ENCODE peak calls at places on chromosome 14, in ten cellular contexts. One of them, this sample, is unnamed.

GRCh38 chr14:76408877-76409276 is 32.9 kb downstream of the ESRRB start:
- DNase-seq in globus pallidus: no peak
- DNase-seq in fibroblast of gingiva: no peak
- DNase-seq in transverse colon: no peak
- DNase-seq in activated B cell treated with CpG ODN at 0.5 μM for 24 hours: no peak
- DNase-seq in G401: no peak
- DNase-seq in LoVo: no peak
- DNase-seq in SW480: no peak
- DNase-seq in stimulated activated naive CD4-positive, alpha-beta T cell: no peak
- DNase-seq in kidney epithelial cell: no peak
- DNase-seq in this sample: no peak

GRCh38 chr14:49942090-49942489 is 49.2 kb downstream of the ARF6 start:
- DNase-seq in globus pallidus: no peak
- DNase-seq in fibroblast of gingiva: peak; percentile 40
- DNase-seq in transverse colon: no peak
- DNase-seq in activated B cell treated with CpG ODN at 0.5 μM for 24 hours: no peak
- DNase-seq in G401: no peak
- DNase-seq in LoVo: no peak
- DNase-seq in SW480: no peak
- DNase-seq in stimulated activated naive CD4-positive, alpha-beta T cell: no peak
- DNase-seq in kidney epithelial cell: no peak
- DNase-seq in this sample: no peak

GRCh38 chr14:90453401-90453951 is 56.6 kb downstream of the CALM1 start:
- DNase-seq in globus pallidus: peak; percentile 63
- DNase-seq in fibroblast of gingiva: no peak
- DNase-seq in transverse colon: no peak
- DNase-seq in activated B cell treated with CpG ODN at 0.5 μM for 24 hours: no peak
- DNase-seq in G401: peak; percentile 89
- DNase-seq in LoVo: no peak
- DNase-seq in SW480: no peak
- DNase-seq in stimulated activated naive CD4-positive, alpha-beta T cell: no peak
- DNase-seq in kidney epithelial cell: no peak
- DNase-seq in this sample: peak; percentile 76

GRCh38 chr14:41548666-41549065 is 58.0 kb upstream of the LRFN5 start:
- DNase-seq in globus pallidus: no peak
- DNase-seq in fibroblast of gingiva: peak; percentile 36
- DNase-seq in transverse colon: no peak
- DNase-seq in activated B cell treated with CpG ODN at 0.5 μM for 24 hours: no peak
- DNase-seq in G401: no peak
- DNase-seq in LoVo: no peak
- DNase-seq in SW480: no peak
- DNase-seq in stimulated activated naive CD4-positive, alpha-beta T cell: no peak
- DNase-seq in kidney epithelial cell: no peak
- DNase-seq in this sample: no peak

GRCh38 chr14:29941401-29941800 is 13.8 kb upstream of the PRKD1 start:
- DNase-seq in globus pallidus: no peak
- DNase-seq in fibroblast of gingiva: no peak
- DNase-seq in transverse colon: no peak
- DNase-seq in activated B cell treated with CpG ODN at 0.5 μM for 24 hours: no peak
- DNase-seq in G401: no peak
- DNase-seq in LoVo: no peak
- DNase-seq in SW480: no peak
- DNase-seq in stimulated activated naive CD4-positive, alpha-beta T cell: no peak
- DNase-seq in kidney epithelial cell: no peak
- DNase-seq in this sample: no peak

GRCh38 chr14:40417777-40418401 is 985.7 kb upstream of the FBXO33 start:
- DNase-seq in globus pallidus: peak; percentile 28
- DNase-seq in fibroblast of gingiva: no peak
- DNase-seq in transverse colon: no peak
- DNase-seq in activated B cell treated with CpG ODN at 0.5 μM for 24 hours: no peak
- DNase-seq in G401: peak; percentile 4
- DNase-seq in LoVo: peak; percentile 41
- DNase-seq in SW480: peak; percentile 51
- DNase-seq in stimulated activated naive CD4-positive, alpha-beta T cell: no peak
- DNase-seq in kidney epithelial cell: no peak
- DNase-seq in this sample: no peak

GRCh38 chr14:95121911-95122696 is 35.2 kb downstream of the DICER1 start:
- DNase-seq in globus pallidus: no peak
- DNase-seq in fibroblast of gingiva: no peak
- DNase-seq in transverse colon: no peak
- DNase-seq in activated B cell treated with CpG ODN at 0.5 μM for 24 hours: no peak
- DNase-seq in G401: no peak
- DNase-seq in LoVo: no peak
- DNase-seq in SW480: no peak
- DNase-seq in stimulated activated naive CD4-positive, alpha-beta T cell: no peak
- DNase-seq in kidney epithelial cell: no peak
- DNase-seq in this sample: no peak

GRCh38 chr14:91145396-91146160 is 31.7 kb downstream of the DGLUCY start:
- DNase-seq in globus pallidus: no peak
- DNase-seq in fibroblast of gingiva: no peak
- DNase-seq in transverse colon: no peak
- DNase-seq in activated B cell treated with CpG ODN at 0.5 μM for 24 hours: no peak
- DNase-seq in G401: no peak
- DNase-seq in LoVo: no peak
- DNase-seq in SW480: no peak
- DNase-seq in stimulated activated naive CD4-positive, alpha-beta T cell: no peak
- DNase-seq in kidney epithelial cell: no peak
- DNase-seq in this sample: no peak

This sample was measured in cerebellum.